ENCODE peak calls at places on chromosomes 5 and 9, in six cellular contexts. N is stimulated activated CD8-positive, alpha-beta memory T cell treated with anti-CD3 and anti-CD28 coated beads, Interleukin-2, amount 100 ng/mL, for 48 hours; Z is GOT3; X is activated CD8-positive, alpha-beta memory T cell treated with anti-CD3 and anti-CD28 coated beads, Interleukin-2, amount 50 U/mL, for 48 hours; Q is posterior vena cava; S is astrocyte of the cerebellum. W is an unnamed sample.

GRCh38 chr5:170491479-170491878 is 12.3 kb upstream of the KCNIP1 start:
- DNase-seq in X (no peak), Q (no peak), N (no peak), S (peak), Z (no peak), W (no peak)

GRCh38 chr5:56329652-56330051 is 96.5 kb upstream of the ANKRD55 start:
- DNase-seq in X (no peak), S (no peak), Q (no peak), Z (no peak), N (no peak), W (no peak)

GRCh38 chr9:126386088-126386487 is 59.5 kb downstream of the MVB12B start:
- DNase-seq in Q (no peak), S (no peak), Z (no peak), N (no peak), X (no peak), W (no peak)

GRCh38 chr5:156526081-156527017 is 199.4 kb downstream of the SGCD start:
- DNase-seq in N (no peak), S (no peak), X (no peak), Q (no peak), Z (no peak), W (no peak)

GRCh38 chr9:2210201-2210600 is 195.1 kb downstream of the SMARCA2 start:
- DNase-seq in X (no peak), N (no peak), Z (no peak), S (no peak), Q (no peak), W (no peak)

GRCh38 chr9:124815601-124816000 is 37.7 kb upstream of the WDR38 start:
- DNase-seq in S (no peak), Q (no peak), X (no peak), N (no peak), Z (no peak), W (no peak)

GRCh38 chr9:128555180-128555721 is 2.9 kb downstream of the SPTAN1 start:
- DNase-seq in X (no peak), N (no peak), S (peak), Z (no peak), Q (no peak), W (no peak)

GRCh38 chr5:150278046-150278760 is 11.4 kb downstream of the CAMK2A start:
- DNase-seq in S (no peak), Q (no peak), X (no peak), N (no peak), Z (no peak), W (no peak)

GRCh38 chr5:91727452-91727851 is 344.3 kb upstream of the ARRDC3 start:
- DNase-seq in S (no peak), Z (no peak), N (no peak), X (no peak), Q (no peak), W (no peak)

GRCh38 chr9:114397219-114397847 is 9.6 kb upstream of the AKNA start:
- DNase-seq in N (no peak), S (no peak), Q (no peak), Z (no peak), X (no peak), W (no peak)

GRCh38 chr5:173890195-173890951 is 2.2 kb downstream of the CPEB4 start:
- DNase-seq in N (no peak), X (no peak), Z (no peak), S (no peak), Q (no peak), W (no peak)

GRCh38 chr5:169354263-169354662 is 53.3 kb upstream of the SLIT3 start:
- DNase-seq in X (no peak), N (no peak), S (no peak), Z (no peak), Q (no peak), W (no peak)

GRCh38 chr5:112685929-112686328 is 51.8 kb upstream of the APC start:
- DNase-seq in Q (no peak), X (no peak), S (no peak), N (no peak), Z (no peak), W (no peak)

GRCh38 chr5:14447958-14448881 is 133.4 kb upstream of the OTULINL start:
- DNase-seq in Z (no peak), S (no peak), N (no peak), Q (no peak), X (no peak), W (no peak)

GRCh38 chr5:147305147-147305546 is 70.3 kb downstream of the STK32A start:
- DNase-seq in S (no peak), X (no peak), Q (no peak), N (no peak), Z (no peak), W (no peak)

GRCh38 chr5:102718819-102719218 is 36.3 kb upstream of the PAM start:
- DNase-seq in X (no peak), N (no peak), Q (no peak), Z (no peak), S (peak), W (no peak)

GRCh38 chr9:27785714-27786100 is 212.4 kb upstream of the C9orf72 start:
- DNase-seq in S (no peak), Q (no peak), N (no peak), Z (no peak), X (no peak), W (no peak)

GRCh38 chr9:94011134-94011533 is 56.0 kb upstream of the BARX1 start:
- DNase-seq in Z (no peak), N (no peak), X (no peak), S (no peak), Q (no peak), W (no peak)

GRCh38 chr9:3433754-3434153 is 92.0 kb downstream of the RFX3 start:
- DNase-seq in Z (no peak), S (no peak), X (no peak), Q (no peak), N (no peak), W (no peak)

GRCh38 chr5:82884821-82885471 is 192.2 kb downstream of the TMEM167A start:
- DNase-seq in N (no peak), Q (no peak), S (no peak), X (no peak), Z (no peak), W (no peak)

GRCh38 chr9:22529426-22530199 is 83.0 kb downstream of the DMRTA1 start:
- DNase-seq in Z (no peak), S (no peak), N (no peak), X (no peak), Q (no peak), W (no peak)

GRCh38 chr5:87069974-87070608 is 197.6 kb upstream of the RASA1 start:
- DNase-seq in Z (no peak), X (no peak), N (no peak), S (peak), Q (no peak), W (no peak)